ENCODE peak calls at places on chromosome 18, in eight cellular contexts. V is Calu3, S is suprapubic skin, U is left ventricle myocardium inferior, Q is coronary artery, J is GM20000, F is psoas muscle, W is fibroblast of the aortic adventitia. O is an unnamed sample.

GRCh38 chr18:46903406-46903805 is 13.9 kb downstream of the PIAS2 start:
- DNase-seq in V (no peak), S (no peak), U (no peak), Q (no peak), J (no peak), F (no peak), W (no peak), O (no peak)

GRCh38 chr18:63119647-63120046 is 199.9 kb downstream of the BCL2 start:
- DNase-seq in V (peak), S (no peak), U (no peak), Q (no peak), J (no peak), F (peak), W (peak), O (no peak)

GRCh38 chr18:25674183-25674582 is 322.2 kb upstream of the ZNF521 start:
- DNase-seq in V (no peak), S (no peak), U (no peak), Q (no peak), J (no peak), F (no peak), W (no peak), O (no peak)

GRCh38 chr18:37524139-37524538 is 41.5 kb downstream of the CELF4 start:
- DNase-seq in V (no peak), S (no peak), U (no peak), Q (no peak), J (no peak), F (no peak), W (no peak), O (no peak)

GRCh38 chr18:63924551-63924950 is 16.8 kb downstream of the SERPINB10 start:
- DNase-seq in V (no peak), S (no peak), U (no peak), Q (no peak), J (no peak), F (no peak), W (peak), O (no peak)

GRCh38 chr18:78144669-78145068 is 834.9 kb upstream of the SALL3 start:
- DNase-seq in V (no peak), S (no peak), U (no peak), Q (no peak), J (no peak), F (no peak), W (no peak), O (no peak)

GRCh38 chr18:63878343-63878742 is 9.2 kb upstream of the SERPINB2 start:
- DNase-seq in V (no peak), S (no peak), U (no peak), Q (no peak), J (no peak), F (no peak), W (peak), O (no peak)

GRCh38 chr18:36314754-36315153 is 17.2 kb downstream of the FHOD3 start:
- DNase-seq in V (no peak), S (no peak), U (no peak), Q (peak), J (no peak), F (no peak), W (peak), O (no peak)

GRCh38 chr18:59075923-59076322 is 63.8 kb upstream of the SEC11C start:
- DNase-seq in V (no peak), S (no peak), U (no peak), Q (no peak), J (no peak), F (no peak), W (no peak), O (no peak)

GRCh38 chr18:56083097-56083865 is 495.3 kb upstream of the TCF4 start:
- DNase-seq in V (no peak), S (no peak), U (peak), Q (no peak), J (no peak), F (peak), W (peak), O (no peak)

GRCh38 chr18:43506935-43507334 is 229.6 kb upstream of the SYT4 start:
- DNase-seq in V (no peak), S (no peak), U (no peak), Q (no peak), J (no peak), F (no peak), W (no peak), O (no peak)

GRCh38 chr18:78732273-78733210 is 247.1 kb upstream of the SALL3 start:
- DNase-seq in V (no peak), S (peak), U (no peak), Q (peak), J (no peak), F (no peak), W (no peak), O (no peak)

GRCh38 chr18:32442575-32442974 is 28.1 kb downstream of the GAREM1 start:
- DNase-seq in V (no peak), S (no peak), U (no peak), Q (no peak), J (no peak), F (no peak), W (no peak), O (no peak)

GRCh38 chr18:449374-449773 is 51.1 kb downstream of the COLEC12 start:
- DNase-seq in V (peak), S (no peak), U (no peak), Q (no peak), J (no peak), F (peak), W (peak), O (no peak)

GRCh38 chr18:67199993-67200617 is 316.4 kb downstream of the DSEL start:
- DNase-seq in V (peak), S (no peak), U (no peak), Q (no peak), J (peak), F (no peak), W (peak), O (peak)

GRCh38 chr18:37251679-37252078 is 313.9 kb downstream of the CELF4 start:
- DNase-seq in V (peak), S (no peak), U (no peak), Q (no peak), J (no peak), F (no peak), W (no peak), O (no peak)

GRCh38 chr18:59921384-59921891 is 21.6 kb downstream of the PMAIP1 start:
- DNase-seq in V (no peak), S (no peak), U (no peak), Q (no peak), J (no peak), F (no peak), W (no peak), O (no peak)

GRCh38 chr18:30016179-30016578 is 1026.4 kb downstream of the DSC3 start:
- DNase-seq in V (no peak), S (no peak), U (no peak), Q (no peak), J (no peak), F (no peak), W (no peak), O (no peak)

GRCh38 chr18:35041752-35042379 is 653 bp downstream of the MAPRE2 start:
- DNase-seq in V (peak), S (no peak), U (no peak), Q (no peak), J (no peak), F (no peak), W (no peak), O (peak)

GRCh38 chr18:58321986-58322385 is 278.0 kb downstream of the NEDD4L start:
- DNase-seq in V (peak), S (no peak), U (peak), Q (no peak), J (peak), F (peak), W (peak), O (peak)

GRCh38 chr18:51429644-51430043 is 232.2 kb upstream of the MEX3C start:
- DNase-seq in V (no peak), S (no peak), U (no peak), Q (no peak), J (no peak), F (no peak), W (no peak), O (no peak)

GRCh38 chr18:36350839-36351474 is 53.4 kb downstream of the FHOD3 start:
- DNase-seq in V (no peak), S (no peak), U (no peak), Q (peak), J (no peak), F (no peak), W (no peak), O (no peak)

GRCh38 chr18:57434177-57434535 is 1.0 kb upstream of the ONECUT2 start:
- DNase-seq in V (peak), S (no peak), U (no peak), Q (no peak), J (no peak), F (no peak), W (no peak), O (peak)

GRCh38 chr18:217532-218334 is 50.1 kb downstream of the THOC1 start:
- DNase-seq in V (no peak), S (no peak), U (no peak), Q (no peak), J (no peak), F (no peak), W (no peak), O (no peak)

GRCh38 chr18:35683021-35683420 is 101.5 kb downstream of the GALNT1 start:
- DNase-seq in V (no peak), S (no peak), U (no peak), Q (no peak), J (no peak), F (no peak), W (no peak), O (no peak)

GRCh38 chr18:37754141-37754540 is 188.5 kb upstream of the CELF4 start:
- DNase-seq in V (no peak), S (no peak), U (no peak), Q (no peak), J (no peak), F (no peak), W (no peak), O (no peak)

GRCh38 chr18:26546875-26547301 is 1.5 kb downstream of the KCTD1 start:
- DNase-seq in V (no peak), S (no peak), U (no peak), Q (no peak), J (no peak), F (peak), W (no peak), O (no peak)

GRCh38 chr18:67864677-67865340 is 348.3 kb upstream of the DSEL start:
- DNase-seq in V (no peak), S (no peak), U (no peak), Q (no peak), J (no peak), F (no peak), W (peak), O (no peak)

GRCh38 chr18:36446059-36446458 is 148.5 kb downstream of the FHOD3 start:
- DNase-seq in V (no peak), S (no peak), U (no peak), Q (no peak), J (no peak), F (no peak), W (no peak), O (no peak)

GRCh38 chr18:74063552-74063951 is 84.1 kb downstream of the FBXO15 start:
- DNase-seq in V (no peak), S (no peak), U (no peak), Q (no peak), J (no peak), F (no peak), W (no peak), O (no peak)

GRCh38 chr18:52063923-52064322 is 276.1 kb upstream of the DCC start:
- DNase-seq in V (no peak), S (no peak), U (no peak), Q (no peak), J (no peak), F (no peak), W (no peak), O (no peak)

GRCh38 chr18:50902797-50903196 is 23.9 kb downstream of the ME2 start:
- DNase-seq in V (no peak), S (no peak), U (no peak), Q (no peak), J (no peak), F (no peak), W (no peak), O (no peak)

GRCh38 chr18:35441857-35442595 is 55.7 kb downstream of the INO80C start:
- DNase-seq in V (no peak), S (no peak), U (no peak), Q (no peak), J (no peak), F (no peak), W (no peak), O (no peak)

GRCh38 chr18:34867520-34867919 is 157.4 kb downstream of the DTNA start:
- DNase-seq in V (no peak), S (no peak), U (no peak), Q (no peak), J (no peak), F (no peak), W (peak), O (no peak)

GRCh38 chr18:48951448-48952286 is 902 bp upstream of the SMAD7 start:
- DNase-seq in V (peak), S (peak), U (peak), Q (peak), J (peak), F (peak), W (peak), O (peak)
- TF ChIP-seq CTCF in V (peak), S (peak), U (peak), Q (no peak), J (no peak), F (peak), W (peak), O (peak)

GRCh38 chr18:69588301-69588700 is 187.6 kb downstream of the DOK6 start:
- DNase-seq in V (no peak), S (no peak), U (no peak), Q (no peak), J (no peak), F (no peak), W (no peak), O (no peak)
- TF ChIP-seq CTCF in V (no peak), S (no peak), U (no peak), Q (no peak), J (no peak), F (no peak), W (no peak), O (no peak)

GRCh38 chr18:48957616-48958015 is 6.9 kb upstream of the SMAD7 start:
- DNase-seq in V (no peak), S (no peak), U (no peak), Q (no peak), J (no peak), F (no peak), W (no peak), O (no peak)

GRCh38 chr18:48957136-48957535 is 6.4 kb upstream of the SMAD7 start:
- DNase-seq in V (no peak), S (no peak), U (no peak), Q (peak), J (no peak), F (no peak), W (no peak), O (no peak)

GRCh38 chr18:48956378-48956777 is 5.6 kb upstream of the SMAD7 start:
- DNase-seq in V (no peak), S (no peak), U (no peak), Q (peak), J (no peak), F (no peak), W (peak), O (no peak)

GRCh38 chr18:48954837-48955527 is 4.2 kb upstream of the SMAD7 start:
- DNase-seq in V (no peak), S (no peak), U (no peak), Q (peak), J (no peak), F (peak), W (peak), O (no peak)

DNA sequence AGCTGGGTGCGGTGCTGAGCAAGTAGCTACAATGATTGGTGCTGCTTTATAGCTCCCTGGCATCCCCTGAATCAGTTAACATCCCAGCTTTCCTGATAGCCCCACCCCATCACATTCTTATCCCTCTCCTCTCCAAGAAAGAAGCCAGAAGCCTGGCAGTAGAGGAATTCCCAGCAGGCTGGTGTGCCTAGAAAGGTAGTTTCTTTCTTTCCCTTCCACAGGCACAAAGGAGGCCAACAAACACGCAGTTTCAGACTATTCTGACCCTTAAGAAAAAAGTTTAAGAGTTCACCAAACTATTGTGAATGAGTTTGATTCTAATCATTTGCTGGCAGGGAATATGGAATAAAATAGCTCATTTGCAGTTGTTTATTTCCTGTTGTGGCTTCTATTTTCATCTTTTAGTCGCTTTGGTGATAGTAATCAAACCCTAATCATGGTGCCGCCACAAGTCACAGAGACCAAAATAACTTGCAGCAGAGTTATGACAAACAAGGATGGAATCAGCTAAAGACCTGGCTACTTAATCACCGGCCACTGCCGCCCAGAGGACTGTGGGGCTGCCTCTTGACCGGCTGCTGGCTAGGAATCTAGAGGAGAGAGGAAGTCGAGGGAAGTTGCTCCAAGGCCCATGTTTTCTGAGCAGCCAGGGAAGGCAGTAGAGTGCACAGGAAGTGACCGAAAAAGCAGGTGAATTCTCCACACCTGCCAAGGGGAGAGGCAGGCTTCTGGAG is 4.9 kb upstream of the SMAD7 start:
- DNase-seq in V (peak), S (no peak), U (no peak), Q (peak), J (no peak), F (peak), W (peak), O (no peak)
- TF ChIP-seq CTCF in V (peak), S (no peak), U (peak), Q (no peak), J (no peak), F (peak), W (peak), O (no peak)

GRCh38 chr18:23501626-23502025 is 1.7 kb upstream of the RMC1 start:
- DNase-seq in V (no peak), S (no peak), U (no peak), Q (no peak), J (no peak), F (no peak), W (no peak), O (no peak)
- TF ChIP-seq CTCF in V (no peak), S (no peak), U (no peak), Q (no peak), J (no peak), F (no peak), W (no peak), O (no peak)

GRCh38 chr18:5596585-5596984 is 52.8 kb upstream of the EPB41L3 start:
- DNase-seq in V (no peak), S (no peak), U (no peak), Q (no peak), J (no peak), F (no peak), W (no peak), O (no peak)

GRCh38 chr18:5601188-5601624 is 57.4 kb upstream of the EPB41L3 start:
- DNase-seq in V (no peak), S (no peak), U (no peak), Q (no peak), J (no peak), F (no peak), W (no peak), O (no peak)

GRCh38 chr18:5604778-5605177 is 61.0 kb upstream of the EPB41L3 start:
- DNase-seq in V (no peak), S (no peak), U (no peak), Q (no peak), J (no peak), F (no peak), W (no peak), O (no peak)

GRCh38 chr18:5603153-5603552 is 59.4 kb upstream of the EPB41L3 start:
- DNase-seq in V (no peak), S (no peak), U (no peak), Q (no peak), J (no peak), F (no peak), W (no peak), O (no peak)

DNA sequence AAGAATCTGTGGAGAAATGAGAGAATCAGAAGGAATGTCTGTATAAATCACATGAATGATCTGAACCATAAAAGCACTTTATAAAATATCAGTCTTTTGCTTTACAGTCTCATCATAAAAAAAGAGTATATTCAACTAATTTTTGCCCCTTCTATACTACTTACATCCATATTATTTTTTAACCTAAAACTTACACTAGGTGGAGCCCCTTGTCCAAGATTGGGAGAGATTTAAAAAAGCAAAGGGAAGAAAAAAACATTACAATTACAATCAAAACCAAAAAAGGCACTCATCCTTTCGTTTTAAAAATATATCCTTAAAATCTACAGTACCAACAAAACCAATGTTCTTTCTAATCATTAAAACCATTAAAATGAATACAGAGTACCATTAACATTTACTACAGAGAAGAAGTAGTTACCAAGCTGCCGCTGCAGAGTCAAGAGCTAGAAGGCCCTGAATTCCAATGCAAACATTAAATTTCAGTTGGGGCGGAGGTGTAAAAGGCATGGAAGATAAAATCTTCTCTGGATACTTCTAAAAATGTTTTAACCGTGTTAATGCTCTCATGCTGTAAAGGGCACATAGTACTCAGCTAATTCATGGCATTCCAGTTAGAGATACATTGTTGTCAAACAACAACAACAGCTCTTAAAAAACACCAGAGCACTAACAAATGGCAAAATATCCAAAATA is 56.7 kb upstream of the EPB41L3 start:
- DNase-seq in V (no peak), S (no peak), U (no peak), Q (no peak), J (no peak), F (no peak), W (peak), O (no peak)
- TF ChIP-seq CTCF in V (no peak), S (no peak), U (peak), Q (no peak), J (peak), F (peak), W (peak), O (peak)

DNA sequence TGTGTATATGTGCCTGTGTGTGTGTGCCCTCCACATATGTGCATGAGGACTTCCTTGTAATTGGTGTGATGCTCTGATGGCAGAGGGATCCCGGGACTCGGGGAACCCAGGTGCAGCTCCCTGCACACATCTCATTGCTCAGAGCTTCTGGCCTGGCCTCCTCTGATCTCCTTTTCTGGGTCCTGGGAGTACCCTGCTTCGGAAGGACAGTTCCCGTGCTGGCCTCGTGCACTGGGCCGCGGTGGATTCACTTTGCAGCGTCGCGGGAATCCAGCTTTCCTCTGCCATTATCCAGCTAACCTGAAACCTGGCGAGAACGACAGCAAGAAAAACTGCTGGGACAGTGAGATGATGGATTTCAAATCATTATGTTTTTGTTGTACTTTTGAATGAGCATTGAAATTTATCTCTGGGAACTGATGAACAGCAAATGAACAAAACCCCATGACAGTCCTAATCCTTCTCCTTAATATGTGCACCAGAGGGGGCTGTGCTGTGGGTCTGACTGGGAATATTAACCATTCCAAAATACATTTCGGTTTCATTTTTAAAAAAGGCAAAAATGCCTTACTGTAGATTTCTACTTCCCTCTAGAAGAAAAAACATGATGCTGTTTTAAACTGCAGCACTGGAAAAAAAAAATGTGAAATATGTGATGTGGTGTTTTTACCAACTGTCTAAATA is 78.2 kb downstream of the PTGR3 start:
- DNase-seq in V (no peak), S (peak), U (no peak), Q (peak), J (no peak), F (no peak), W (peak), O (no peak)
- TF ChIP-seq CTCF in V (no peak), S (no peak), U (peak), Q (no peak), J (no peak), F (no peak), W (peak), O (no peak)